ENCODE peak calls at places on chromosomes 1 and 21, in five cellular contexts. J is naive thymus-derived CD8-positive, alpha-beta T cell; M is lung microvascular endothelial cell; V is hepatocyte; E is endodermal cell. T is an unnamed sample.

GRCh38 chr1:205916541-205916940 is 26.7 kb downstream of the SLC26A9 start:
- DNase-seq in V (no peak), M (no peak), E (no peak), J (no peak), T (no peak)

GRCh38 chr1:29156543-29157268 is 25.0 kb downstream of the SRSF4 start:
- DNase-seq in V (peak), M (peak), E (no peak), J (no peak), T (no peak)

GRCh38 chr1:65845758-65846060 is 53.0 kb downstream of the PDE4B start:
- DNase-seq in M (no peak), V (no peak), J (no peak), E (no peak), T (peak)

GRCh38 chr1:200958597-200958996 is 63.9 kb downstream of the INAVA start:
- DNase-seq in J (no peak), V (no peak), M (no peak), E (no peak), T (no peak)

GRCh38 chr1:230827081-230827681 is 41.1 kb downstream of the C1orf198 start:
- DNase-seq in M (no peak), E (peak), V (no peak), J (no peak), T (no peak)

GRCh38 chr1:200362421-200362820 is 47.4 kb downstream of the ZNF281 start:
- DNase-seq in J (no peak), V (no peak), E (peak), M (no peak), T (no peak)

GRCh38 chr1:82510431-82510830 is 709.7 kb downstream of the ADGRL2 start:
- DNase-seq in M (no peak), J (no peak), V (no peak), E (no peak), T (no peak)

GRCh38 chr21:39774252-39774651 is 29.3 kb downstream of the IGSF5 start:
- DNase-seq in V (no peak), M (no peak), E (no peak), J (no peak), T (no peak)

GRCh38 chr1:58717979-58718378 is 18.1 kb upstream of the MYSM1 start:
- DNase-seq in V (no peak), M (no peak), J (no peak), E (no peak), T (no peak)

GRCh38 chr1:237574536-237574935 is 316.2 kb downstream of the ZP4 start:
- DNase-seq in E (no peak), V (no peak), J (no peak), M (no peak), T (no peak)

GRCh38 chr21:41681336-41681801 is 85.5 kb downstream of the RIPK4 start:
- DNase-seq in V (no peak), M (no peak), J (no peak), E (peak), T (no peak)

GRCh38 chr1:10816233-10816632 is 19.8 kb upstream of the CASZ1 start:
- DNase-seq in V (no peak), E (no peak), M (no peak), J (no peak), T (no peak)

GRCh38 chr1:41435570-41436178 is 48.8 kb downstream of the EDN2 start:
- DNase-seq in E (peak), V (peak), J (no peak), M (no peak), T (no peak)

GRCh38 chr1:218886472-218886871 is 287.2 kb upstream of the LYPLAL1 start:
- DNase-seq in E (no peak), V (peak), J (no peak), M (peak), T (no peak)

GRCh38 chr1:181587870-181588438 is 104.6 kb downstream of the CACNA1E start:
- DNase-seq in V (no peak), M (no peak), E (peak), J (no peak), T (no peak)

GRCh38 chr1:76374111-76374510 is 299.6 kb downstream of the ST6GALNAC3 start:
- DNase-seq in E (no peak), M (no peak), J (no peak), V (no peak), T (no peak)

GRCh38 chr1:210231846-210232523 is 611 bp upstream of the SERTAD4 start:
- DNase-seq in E (no peak), V (peak), J (no peak), M (no peak), T (no peak)

GRCh38 chr1:202807367-202807925 is 775 bp downstream of the KDM5B start:
- DNase-seq in M (peak), J (peak), E (peak), V (peak), T (no peak)

GRCh38 chr1:27949027-27949426 is 10.7 kb upstream of the XKR8 start:
- DNase-seq in V (no peak), J (no peak), E (no peak), M (no peak), T (no peak)

GRCh38 chr1:27577504-27578188 is 26.3 kb downstream of the AHDC1 start:
- DNase-seq in J (no peak), V (no peak), E (peak), M (no peak), T (no peak)

GRCh38 chr21:34807881-34808568 is 139.2 kb downstream of the CLIC6 start:
- DNase-seq in V (peak), E (no peak), M (peak), J (no peak), T (peak)

GRCh38 chr1:205440476-205441317 is 15.1 kb downstream of the BLACAT1 start:
- DNase-seq in V (peak), J (peak), M (no peak), E (peak), T (peak)

GRCh38 chr1:31834501-31834900 is 18.7 kb upstream of the SPOCD1 start:
- DNase-seq in V (no peak), J (no peak), E (peak), M (no peak), T (no peak)

GRCh38 chr1:81509619-81510018 is 291.1 kb upstream of the ADGRL2 start:
- DNase-seq in M (no peak), E (peak), J (no peak), V (peak), T (no peak)

GRCh38 chr1:245441699-245442098 is 286.9 kb downstream of the KIF26B start:
- DNase-seq in M (peak), E (no peak), V (no peak), J (no peak), T (no peak)

GRCh38 chr1:2115922-2116341 is 65.7 kb downstream of the PRKCZ start:
- DNase-seq in E (peak), V (peak), J (no peak), M (no peak), T (no peak)

GRCh38 chr21:35189077-35189863 is 140.2 kb upstream of the RUNX1 start:
- DNase-seq in V (peak), J (no peak), M (no peak), E (no peak), T (no peak)

GRCh38 chr1:30106125-30106524 is 617.3 kb downstream of the MATN1 start:
- DNase-seq in J (no peak), M (peak), V (peak), E (peak), T (no peak)

GRCh38 chr1:50633465-50633864 is 210.2 kb upstream of the DMRTA2 start:
- DNase-seq in M (no peak), V (peak), E (no peak), J (no peak), T (no peak)

GRCh38 chr1:204435246-204435885 is 23.7 kb upstream of the PPP1R15B start:
- DNase-seq in E (no peak), M (no peak), V (peak), J (no peak), T (no peak)

GRCh38 chr1:241323510-241323909 is 33.5 kb downstream of the RGS7 start:
- DNase-seq in M (peak), E (peak), V (peak), J (no peak), T (no peak)

GRCh38 chr1:246364415-246364941 is 142.6 kb downstream of the SMYD3 start:
- DNase-seq in J (no peak), V (no peak), E (no peak), M (no peak), T (no peak)

GRCh38 chr1:97814121-97814520 is 106.7 kb downstream of the DPYD start:
- DNase-seq in J (no peak), E (no peak), M (no peak), V (no peak), T (no peak)

GRCh38 chr1:229640455-229640854 is 14.4 kb downstream of the URB2 start:
- DNase-seq in V (no peak), M (no peak), J (no peak), E (no peak), T (no peak)

GRCh38 chr1:168589136-168589535 is 12.7 kb downstream of the XCL1 start:
- DNase-seq in E (no peak), M (no peak), J (no peak), V (no peak), T (no peak)

GRCh38 chr21:32595431-32595830 is 10.1 kb upstream of the TCP10L start:
- DNase-seq in J (no peak), V (no peak), M (no peak), E (no peak), T (no peak)